ENCODE peak calls at places on chromosome 17, in four cellular contexts. E, O, H and U are unnamed samples.

GRCh38 chr17:16962804-16963203 is 9.1 kb downstream of the TNFRSF13B start:
- DNase-seq in O (no peak), H (no peak), E (no peak), U (no peak)

GRCh38 chr17:57745242-57745641 is at the start of gene CCDC182:
- DNase-seq in E (no peak), O (no peak), H (no peak), U (no peak)

GRCh38 chr17:48100591-48101011 is 677 bp downstream of the CBX1 start:
- DNase-seq in E (peak; percentile 71), H (peak; percentile 74), O (peak; percentile 43), U (peak; percentile 73)

GRCh38 chr17:34974794-34975428 is 5.4 kb upstream of the LIG3 start:
- DNase-seq in E (no peak), H (no peak), O (no peak), U (no peak)

GRCh38 chr17:35373984-35374765 is 754 bp upstream of the SLFN11 start:
- DNase-seq in H (peak; percentile 41), E (no peak), O (no peak), U (peak; percentile 34)

GRCh38 chr17:63478814-63479494 is 2.1 kb downstream of the ACE start:
- DNase-seq in E (peak; percentile 65), H (peak; percentile 92), O (peak; percentile 91), U (peak; percentile 94)

GRCh38 chr17:48724241-48725004 is 1.4 kb downstream of the PRAC2 start:
- DNase-seq in E (no peak), O (peak; percentile 62), H (peak; percentile 86), U (peak; percentile 83)

GRCh38 chr17:18318771-18319450 is 3.8 kb downstream of the SMCR8 start:
- DNase-seq in O (no peak), H (no peak), E (no peak), U (no peak)

GRCh38 chr17:37088913-37089312 is 140.2 kb downstream of the AATF start:
- DNase-seq in E (no peak), H (no peak), O (no peak), U (peak; percentile 50)

GRCh38 chr17:32155896-32156295 is 13.6 kb downstream of the RHOT1 start:
- DNase-seq in O (no peak), E (no peak), H (no peak), U (no peak)

GRCh38 chr17:17351901-17352781 is 49.0 kb downstream of the NT5M start:
- DNase-seq in E (no peak), H (no peak), O (peak; percentile 81), U (peak; percentile 88)

GRCh38 chr17:76938009-76938408 is 69.8 kb downstream of the MGAT5B start:
- DNase-seq in H (no peak), E (no peak), O (no peak), U (no peak)

GRCh38 chr17:50169121-50169764 is 3.4 kb downstream of the SGCA start:
- DNase-seq in H (peak; percentile 71), O (peak; percentile 74), E (no peak), U (peak; percentile 90)

GRCh38 chr17:3748576-3748975 is 24.9 kb downstream of the HASPIN start:
- DNase-seq in H (no peak), E (no peak), O (no peak), U (no peak)

GRCh38 chr17:58677204-58677880 is 14.5 kb downstream of the TEX14 start:
- DNase-seq in E (no peak), O (no peak), H (no peak), U (no peak)

GRCh38 chr17:13761221-13761620 is 159.5 kb upstream of the HS3ST3A1 start:
- DNase-seq in O (no peak), H (no peak), E (no peak), U (no peak)

GRCh38 chr17:67441052-67441738 is 64.1 kb downstream of the PITPNC1 start:
- DNase-seq in O (no peak), E (no peak), H (no peak), U (no peak)

GRCh38 chr17:31627960-31628359 is 231.1 kb downstream of the COPRS start:
- DNase-seq in H (no peak), O (no peak), E (no peak), U (no peak)

GRCh38 chr17:43671075-43671692 is 9.5 kb upstream of the MEOX1 start:
- DNase-seq in E (no peak), H (no peak), O (no peak), U (no peak)

GRCh38 chr17:27568216-27568615 is 62.8 kb upstream of the LGALS9 start:
- DNase-seq in H (no peak), E (no peak), O (no peak), U (no peak)

GRCh38 chr17:4722678-4723240 is 8.5 kb upstream of the MED11 start:
- DNase-seq in O (no peak), E (no peak), H (no peak), U (no peak)

GRCh38 chr17:35849469-35850348 is 19.0 kb downstream of the HEATR9 start:
- DNase-seq in O (peak; percentile 48), H (peak; percentile 50), E (peak; percentile 31), U (peak; percentile 55)

GRCh38 chr17:17666111-17666714 is 15.0 kb upstream of the RAI1 start:
- DNase-seq in E (no peak), H (no peak), O (no peak), U (no peak)

GRCh38 chr17:37447641-37448040 is 41.0 kb downstream of the TADA2A start:
- DNase-seq in H (no peak), O (no peak), E (no peak), U (no peak)

GRCh38 chr17:33234930-33235685 is 58.0 kb downstream of the ASIC2 start:
- DNase-seq in E (no peak), O (peak; percentile 10), H (no peak), U (peak; percentile 24)

GRCh38 chr17:16872836-16873653 is 98.9 kb downstream of the TNFRSF13B start:
- DNase-seq in O (peak; percentile 74), H (peak; percentile 73), E (no peak), U (peak; percentile 83)

GRCh38 chr17:78817123-78817522 is 23.5 kb downstream of the USP36 start:
- DNase-seq in E (no peak), O (no peak), H (no peak), U (no peak)

GRCh38 chr17:15309236-15309635 is 32.2 kb downstream of the TEKT3 start:
- DNase-seq in H (no peak), E (no peak), O (no peak), U (no peak)

GRCh38 chr17:7774037-7774659 is 56.6 kb downstream of the DNAH2 start:
- DNase-seq in H (no peak), E (no peak), O (no peak), U (no peak)

GRCh38 chr17:79420318-79421243 is 190.3 kb downstream of the RBFOX3 start:
- DNase-seq in H (no peak), O (peak; percentile 51), E (no peak), U (no peak)

GRCh38 chr17:20965492-20965891 is 77.3 kb downstream of the USP22 start:
- DNase-seq in H (no peak), O (no peak), E (no peak), U (no peak)

GRCh38 chr17:20968913-20969616 is 73.7 kb downstream of the USP22 start:
- DNase-seq in H (no peak), O (no peak), E (no peak), U (no peak)

GRCh38 chr17:20966869-20967268 is 75.9 kb downstream of the USP22 start:
- DNase-seq in O (no peak), E (no peak), H (no peak), U (no peak)

GRCh38 chr17:20970329-20970728 is 72.5 kb downstream of the USP22 start:
- DNase-seq in E (no peak), H (no peak), O (no peak), U (no peak)

GRCh38 chr17:20967776-20968175 is 75.0 kb downstream of the USP22 start:
- DNase-seq in O (no peak), H (no peak), E (no peak), U (no peak)
- TF ChIP-seq TEAD4 in O (no peak), H (no peak), E (no peak), U (no peak)

DNA sequence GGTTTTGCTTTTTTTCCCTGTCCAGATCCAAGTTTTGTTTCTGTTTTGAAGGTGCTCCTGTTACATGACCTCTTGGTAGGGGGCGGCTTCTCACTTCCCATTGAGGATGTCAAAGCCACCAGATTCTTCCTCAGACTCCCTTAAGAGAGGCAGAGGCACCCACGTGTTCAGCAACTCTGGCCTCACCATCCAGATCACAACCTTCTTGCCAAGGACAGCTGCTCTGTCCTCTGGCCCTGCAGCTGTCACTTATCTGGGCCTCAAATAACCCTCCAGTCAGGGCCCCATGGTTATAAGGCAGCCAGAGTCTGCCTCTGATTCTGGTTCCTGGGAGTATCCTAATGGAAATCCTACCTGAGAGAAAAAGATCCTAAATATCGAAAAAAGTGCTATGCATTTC is 208.4 kb downstream of the STX8 start:
- DNase-seq in E (no peak), H (no peak), O (no peak), U (no peak)
- TF ChIP-seq TEAD4 in E (no peak), H (no peak), O (no peak), U (no peak)

DNA sequence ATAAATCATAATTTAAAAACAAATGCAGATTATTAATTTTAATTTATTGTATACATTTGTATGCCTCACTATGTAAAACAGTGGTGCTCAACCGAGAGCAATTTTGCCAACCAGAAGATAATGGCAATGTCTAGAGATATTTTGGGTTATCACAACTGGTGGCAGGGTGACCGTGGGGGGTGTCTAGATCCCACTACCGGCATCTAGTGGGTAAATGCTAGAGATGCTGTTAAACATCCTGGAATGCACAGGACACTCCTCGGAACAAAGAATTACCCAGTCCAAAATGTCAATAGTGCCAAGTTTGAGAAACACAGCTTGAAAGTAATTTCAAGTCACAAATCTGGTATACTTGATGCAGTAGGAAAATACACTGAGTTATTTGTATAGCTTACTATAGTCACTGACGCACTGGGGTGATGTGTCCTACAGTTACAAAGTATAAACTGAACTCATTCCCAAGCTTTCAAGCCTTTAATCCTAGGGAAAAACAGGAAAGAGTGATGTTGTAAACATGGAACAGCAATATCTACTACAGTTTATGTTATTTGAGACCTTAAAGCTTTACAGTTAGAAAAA is 133.5 kb downstream of the BRIP1 start:
- DNase-seq in H (no peak), E (no peak), O (no peak), U (peak; percentile 10)
- TF ChIP-seq TEAD4 in H (no peak), E (no peak), O (no peak), U (no peak)

GRCh38 chr17:6374271-6374691 is 60.6 kb downstream of the AIPL1 start:
- DNase-seq in O (no peak), H (no peak), E (no peak), U (no peak)

GRCh38 chr17:6374761-6375312 is 60.1 kb downstream of the AIPL1 start:
- DNase-seq in E (no peak), O (peak; percentile 9), H (peak; percentile 33), U (no peak)

GRCh38 chr17:6381052-6381451 is 53.9 kb downstream of the AIPL1 start:
- DNase-seq in O (no peak), E (no peak), H (no peak), U (no peak)

GRCh38 chr17:6376901-6377300 is 58.0 kb downstream of the AIPL1 start:
- DNase-seq in O (no peak), E (no peak), H (no peak), U (no peak)

GRCh38 chr17:6377906-6378305 is 57.0 kb downstream of the AIPL1 start:
- DNase-seq in H (no peak), O (no peak), E (no peak), U (no peak)
- TF ChIP-seq TEAD4 in H (no peak), O (no peak), E (no peak), U (no peak)